ENCODE peak calls at places on chromosomes 12 and 14, in six cellular contexts. One of them, this sample, is unnamed.

GRCh38 chr12:122124370-122124769 is 45.8 kb downstream of the MLXIP start:
- DNase-seq in HuH-7: no peak
- DNase-seq in SK-N-SH: no peak
- DNase-seq in natural killer cell: no peak
- DNase-seq in mucosa of gallbladder: no peak
- DNase-seq in cardiac fibroblast: no peak
- DNase-seq in this sample: no peak

GRCh38 chr14:56147980-56148901 is 30.0 kb downstream of the PELI2 start:
- DNase-seq in HuH-7: no peak
- DNase-seq in SK-N-SH: no peak
- DNase-seq in natural killer cell: no peak
- DNase-seq in mucosa of gallbladder: no peak
- DNase-seq in cardiac fibroblast: no peak
- DNase-seq in this sample: no peak

GRCh38 chr12:102169922-102170698 is 27.5 kb downstream of the PMCH start:
- DNase-seq in HuH-7: peak
- DNase-seq in SK-N-SH: peak
- DNase-seq in natural killer cell: no peak
- DNase-seq in mucosa of gallbladder: no peak
- DNase-seq in cardiac fibroblast: peak
- DNase-seq in this sample: no peak

GRCh38 chr12:51904951-51905471 is 2.3 kb upstream of the ACVRL1 start:
- DNase-seq in HuH-7: no peak
- DNase-seq in SK-N-SH: peak
- DNase-seq in natural killer cell: no peak
- DNase-seq in mucosa of gallbladder: no peak
- DNase-seq in cardiac fibroblast: peak
- DNase-seq in this sample: peak

GRCh38 chr14:69861170-69861569 is 18.0 kb upstream of the SMOC1 start:
- DNase-seq in HuH-7: no peak
- DNase-seq in SK-N-SH: no peak
- DNase-seq in natural killer cell: no peak
- DNase-seq in mucosa of gallbladder: no peak
- DNase-seq in cardiac fibroblast: no peak
- DNase-seq in this sample: no peak

GRCh38 chr14:22384167-22384549 is 204.9 kb downstream of the DAD1 start:
- DNase-seq in HuH-7: no peak
- DNase-seq in SK-N-SH: no peak
- DNase-seq in natural killer cell: no peak
- DNase-seq in mucosa of gallbladder: no peak
- DNase-seq in cardiac fibroblast: no peak
- DNase-seq in this sample: no peak

GRCh38 chr12:3122841-3123678 is 45.9 kb downstream of the TSPAN9 start:
- DNase-seq in HuH-7: no peak
- DNase-seq in SK-N-SH: peak
- DNase-seq in natural killer cell: no peak
- DNase-seq in mucosa of gallbladder: peak
- DNase-seq in cardiac fibroblast: peak
- DNase-seq in this sample: no peak

GRCh38 chr14:63438065-63438757 is 105.0 kb downstream of the PPP2R5E start:
- DNase-seq in HuH-7: no peak
- DNase-seq in SK-N-SH: peak
- DNase-seq in natural killer cell: no peak
- DNase-seq in mucosa of gallbladder: peak
- DNase-seq in cardiac fibroblast: peak
- DNase-seq in this sample: peak

GRCh38 chr12:131103614-131104463 is 150.1 kb downstream of the ADGRD1 start:
- DNase-seq in HuH-7: no peak
- DNase-seq in SK-N-SH: no peak
- DNase-seq in natural killer cell: no peak
- DNase-seq in mucosa of gallbladder: no peak
- DNase-seq in cardiac fibroblast: no peak
- DNase-seq in this sample: no peak

GRCh38 chr14:50944647-50945413 is 547 bp upstream of the PYGL start:
- DNase-seq in HuH-7: peak
- DNase-seq in SK-N-SH: no peak
- DNase-seq in natural killer cell: no peak
- DNase-seq in mucosa of gallbladder: peak
- DNase-seq in cardiac fibroblast: peak
- DNase-seq in this sample: peak

GRCh38 chr12:108713471-108713870 is 17.8 kb downstream of the CORO1C start:
- DNase-seq in HuH-7: no peak
- DNase-seq in SK-N-SH: no peak
- DNase-seq in natural killer cell: no peak
- DNase-seq in mucosa of gallbladder: no peak
- DNase-seq in cardiac fibroblast: no peak
- DNase-seq in this sample: no peak

GRCh38 chr14:100666403-100666802 is 60.3 kb upstream of the DLK1 start:
- DNase-seq in HuH-7: no peak
- DNase-seq in SK-N-SH: no peak
- DNase-seq in natural killer cell: no peak
- DNase-seq in mucosa of gallbladder: no peak
- DNase-seq in cardiac fibroblast: no peak
- DNase-seq in this sample: no peak

GRCh38 chr12:68378859-68379628 is 46.9 kb upstream of the MDM1 start:
- DNase-seq in HuH-7: peak
- DNase-seq in SK-N-SH: no peak
- DNase-seq in natural killer cell: no peak
- DNase-seq in mucosa of gallbladder: no peak
- DNase-seq in cardiac fibroblast: peak
- DNase-seq in this sample: peak

GRCh38 chr12:728781-729180 is 23.6 kb upstream of the WNK1 start:
- DNase-seq in HuH-7: no peak
- DNase-seq in SK-N-SH: no peak
- DNase-seq in natural killer cell: no peak
- DNase-seq in mucosa of gallbladder: no peak
- DNase-seq in cardiac fibroblast: no peak
- DNase-seq in this sample: no peak

GRCh38 chr12:52253391-52254179 is 20.5 kb downstream of the KRT7 start:
- DNase-seq in HuH-7: no peak
- DNase-seq in SK-N-SH: no peak
- DNase-seq in natural killer cell: no peak
- DNase-seq in mucosa of gallbladder: no peak
- DNase-seq in cardiac fibroblast: no peak
- DNase-seq in this sample: no peak

GRCh38 chr14:20350280-20350679 is 6.8 kb downstream of the PARP2 start:
- DNase-seq in HuH-7: no peak
- DNase-seq in SK-N-SH: no peak
- DNase-seq in natural killer cell: no peak
- DNase-seq in mucosa of gallbladder: no peak
- DNase-seq in cardiac fibroblast: no peak
- DNase-seq in this sample: no peak

GRCh38 chr12:68445836-68446235 is 113.7 kb upstream of the MDM1 start:
- DNase-seq in HuH-7: no peak
- DNase-seq in SK-N-SH: no peak
- DNase-seq in natural killer cell: no peak
- DNase-seq in mucosa of gallbladder: no peak
- DNase-seq in cardiac fibroblast: peak
- DNase-seq in this sample: no peak

This sample was measured in transverse colon.